ENCODE peak calls at places on chromosomes 16 and 17, in nine cellular contexts. B is fibroblast of the aortic adventitia, Q is endothelial cell, R is neural crest cell, F is body of pancreas, G is breast epithelium, I is adrenal gland, T is thoracic aorta, N is endothelial cell of umbilical vein. K is an unnamed sample.

GRCh38 chr17:35749560-35750412 is 3.3 kb downstream of the GAS2L2 start:
- DNase-seq in T (no peak), Q (no peak), F (no peak), N (no peak), I (no peak), G (no peak), B (peak; percentile 25), R (no peak), K (no peak)

GRCh38 chr17:55086635-55087058 is 118.1 kb downstream of the STXBP4 start:
- DNase-seq in F (no peak), I (no peak), B (peak; percentile 91), G (no peak), N (peak; percentile 91), R (no peak), Q (no peak), T (no peak), K (no peak)

GRCh38 chr17:72700226-72700625 is 392.3 kb downstream of the SLC39A11 start:
- DNase-seq in R (no peak), I (no peak), Q (no peak), B (no peak), N (no peak), T (no peak), F (no peak), G (no peak), K (no peak)

GRCh38 chr17:62897706-62898105 is 68.3 kb upstream of the TANC2 start:
- DNase-seq in N (peak; percentile 55), R (no peak), T (no peak), I (no peak), G (no peak), Q (no peak), F (no peak), B (no peak), K (no peak)

GRCh38 chr16:86232496-86232895 is 277.8 kb upstream of the FOXF1 start:
- DNase-seq in B (no peak), G (no peak), R (no peak), T (no peak), Q (no peak), F (no peak), I (no peak), N (no peak), K (peak; percentile 40)

GRCh38 chr17:17779015-17779611 is 57.7 kb downstream of the SREBF1 start:
- DNase-seq in N (no peak), T (no peak), I (no peak), B (no peak), G (no peak), F (no peak), Q (no peak), R (no peak), K (no peak)

GRCh38 chr17:76562734-76563148 is 22.9 kb downstream of the PRCD start:
- DNase-seq in N (peak; percentile 50), T (no peak), F (no peak), R (no peak), G (no peak), I (peak; percentile 76), B (peak; percentile 79), Q (no peak), K (no peak)

GRCh38 chr17:45224671-45225050 is 3.0 kb downstream of the FMNL1 start:
- DNase-seq in B (no peak), R (no peak), I (no peak), G (no peak), F (no peak), Q (no peak), N (no peak), T (no peak), K (no peak)

GRCh38 chr16:68147438-68147837 is 62.3 kb downstream of the NFATC3 start:
- DNase-seq in R (no peak), N (no peak), T (no peak), I (no peak), F (no peak), Q (no peak), B (no peak), G (no peak), K (no peak)

GRCh38 chr17:49061524-49061943 is 64.3 kb downstream of the IGF2BP1 start:
- DNase-seq in R (no peak), G (no peak), F (no peak), B (no peak), I (no peak), Q (no peak), N (no peak), T (no peak), K (no peak)

GRCh38 chr17:8173056-8173870 is 2.9 kb downstream of the TMEM107 start:
- DNase-seq in I (peak; percentile 96), T (no peak), B (peak; percentile 96), Q (peak; percentile 57), R (no peak), G (no peak), F (peak; percentile 94), N (peak; percentile 95), K (no peak)

GRCh38 chr17:8176998-8177731 is 985 bp upstream of the TMEM107 start:
- DNase-seq in R (no peak), F (no peak), B (no peak), I (peak; percentile 57), T (no peak), G (no peak), N (no peak), Q (no peak), K (no peak)

GRCh38 chr17:8173871-8174322 is 2.3 kb downstream of the TMEM107 start:
- DNase-seq in B (no peak), R (no peak), T (no peak), I (no peak), N (no peak), Q (no peak), G (no peak), F (no peak), K (no peak)

GRCh38 chr17:8175795-8176196 is 384 bp downstream of the TMEM107 start:
- DNase-seq in Q (no peak), G (no peak), N (no peak), T (no peak), I (peak; percentile 61), B (no peak), R (no peak), F (no peak), K (no peak)

GRCh38 chr17:8176197-8176940 is at the start of gene TMEM107:
- DNase-seq in B (peak; percentile 76), F (peak; percentile 90), I (peak; percentile 93), T (no peak), G (peak; percentile 87), Q (peak; percentile 88), R (peak; percentile 83), N (peak; percentile 85), K (peak; percentile 90)
- TF ChIP-seq CTCF in B (peak; percentile 5), F (no peak), I (no peak), T (no peak), G (no peak), Q (no peak), R (no peak), N (no peak), K (no peak)

DNA sequence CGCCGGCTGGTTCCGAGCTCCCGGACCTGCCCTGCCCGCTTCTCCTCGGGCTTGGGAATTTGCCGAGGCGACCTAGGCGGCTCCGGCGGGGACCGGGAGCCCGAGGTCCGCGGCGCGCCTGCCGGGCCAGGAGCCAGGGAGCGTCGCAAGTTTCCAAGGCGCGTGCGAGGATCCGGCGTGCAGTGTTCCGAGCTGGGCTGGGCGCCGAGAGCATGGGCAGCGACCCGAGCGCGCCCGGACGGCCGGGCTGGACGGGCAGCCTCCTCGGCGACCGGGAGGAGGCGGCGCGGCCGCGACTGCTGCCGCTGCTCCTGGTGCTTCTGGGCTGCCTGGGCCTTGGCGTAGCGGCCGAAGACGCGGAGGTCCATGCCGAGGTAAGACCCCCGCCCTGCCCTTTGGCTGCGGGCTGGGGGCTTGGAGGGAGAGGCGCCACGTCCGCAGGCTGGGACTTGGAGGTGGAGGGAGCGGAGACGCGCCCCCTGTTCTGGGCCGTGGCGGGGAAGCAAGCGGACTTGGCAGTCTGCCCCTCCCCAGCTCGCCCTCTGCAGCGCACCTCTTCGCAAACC is 668 bp downstream of the MMP15 start:
- DNase-seq in G (no peak), I (peak; percentile 68), N (peak; percentile 56), F (peak; percentile 66), T (no peak), Q (peak; percentile 49), B (peak; percentile 41), R (peak; percentile 27), K (no peak)
- TF ChIP-seq CTCF in G (no peak), I (peak; percentile 18), N (no peak), F (no peak), T (no peak), Q (no peak), B (no peak), R (no peak), K (peak; percentile 19)

GRCh38 chr17:28951428-28951990 is at the start of gene PHF12:
- DNase-seq in R (peak; percentile 98), Q (peak; percentile 98), G (peak; percentile 99), B (peak; percentile 100), T (peak; percentile 99), F (peak; percentile 100), I (peak; percentile 100), N (peak; percentile 100), K (peak; percentile 99)

GRCh38 chr17:28948873-28949184 is 2.5 kb downstream of the PHF12 start:
- DNase-seq in G (no peak), T (no peak), Q (no peak), I (no peak), N (no peak), B (no peak), F (no peak), R (no peak), K (no peak)

GRCh38 chr17:28949185-28950016 is 1.9 kb downstream of the PHF12 start:
- DNase-seq in F (peak; percentile 58), T (no peak), I (peak; percentile 75), R (peak; percentile 52), N (peak; percentile 76), Q (peak; percentile 52), G (peak; percentile 69), B (peak; percentile 56), K (no peak)

GRCh38 chr17:28950752-28951427 is 428 bp downstream of the PHF12 start:
- DNase-seq in N (no peak), R (no peak), B (no peak), G (no peak), Q (no peak), T (no peak), F (no peak), I (no peak), K (no peak)

DNA sequence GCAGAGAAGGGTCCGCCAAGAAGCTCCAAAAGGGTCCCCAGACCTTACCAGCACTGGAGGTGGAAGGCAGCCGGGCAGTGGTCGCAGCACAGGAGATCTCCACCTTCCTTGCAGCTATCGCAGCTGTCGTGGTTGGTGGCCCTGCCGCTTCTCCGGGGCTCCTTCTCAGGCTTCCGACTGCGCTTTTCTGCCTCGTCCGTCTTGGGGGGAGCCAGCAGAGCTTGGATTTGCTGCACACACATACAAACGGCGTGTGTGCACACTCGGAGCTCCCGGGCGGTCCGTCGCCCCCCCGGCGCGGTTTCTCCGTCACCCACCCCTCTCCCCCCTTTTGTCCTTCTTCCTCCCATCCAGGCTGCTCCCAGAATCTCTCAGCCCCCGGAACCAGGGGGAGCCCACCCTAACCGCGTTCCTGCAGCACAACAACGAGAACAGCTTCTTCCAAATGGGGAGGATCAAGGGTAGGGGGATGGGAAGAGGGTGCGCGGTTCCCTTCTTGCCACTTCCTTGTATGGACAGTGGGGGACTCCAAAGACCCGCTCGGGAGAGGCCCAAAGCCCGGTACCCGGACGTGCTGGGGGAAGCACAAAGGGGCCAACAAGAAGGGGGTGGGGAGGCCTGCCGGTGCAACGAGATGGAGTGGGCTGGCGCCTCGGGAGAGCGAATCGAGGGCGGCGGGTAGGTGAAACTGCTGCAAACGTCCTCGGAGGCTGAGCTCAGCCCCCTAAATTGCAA is 1.1 kb downstream of the PHF12 start:
- DNase-seq in N (peak; percentile 54), B (peak; percentile 43), T (no peak), G (peak; percentile 66), I (peak; percentile 81), R (peak; percentile 46), Q (peak; percentile 50), F (peak; percentile 65), K (no peak)
- TF ChIP-seq CTCF in N (no peak), B (no peak), T (no peak), G (no peak), I (no peak), R (no peak), Q (no peak), F (no peak), K (peak; percentile 18)

GRCh38 chr16:84141143-84141670 is 3.8 kb downstream of the HSDL1 start:
- DNase-seq in B (no peak), F (no peak), T (no peak), Q (no peak), I (no peak), G (no peak), R (no peak), N (no peak), K (no peak)
- TF ChIP-seq CTCF in B (no peak), F (no peak), T (no peak), Q (no peak), I (no peak), G (no peak), R (peak; percentile 28), N (no peak), K (no peak)

K was measured in type B pancreatic cell.